ENCODE peak calls at places on chromosome 1, in seven cellular contexts. One of them, this sample, is unnamed.

GRCh38 chr1:223229756-223230155 is 86.7 kb upstream of the TLR5 start:
- DNase-seq in hypothalamus: no peak
- DNase-seq in AML-193: no peak
- DNase-seq in stimulated activated CD4-positive, alpha-beta T cell treated with anti-CD3 and anti-CD28 coated beads, Interleukin-12 subunit alpha, Interleukin-12 subunit beta, amount 100 ng/mL, for 4 hours: no peak
- DNase-seq in M059J: peak
- DNase-seq in NCI-H146: no peak
- DNase-seq in posterior cingulate gyrus: no peak
- DNase-seq in this sample: no peak

GRCh38 chr1:11109361-11109760 is 9.7 kb upstream of the EXOSC10 start:
- DNase-seq in M059J: no peak
- DNase-seq in NCI-H146: no peak
- DNase-seq in AML-193: no peak
- DNase-seq in stimulated activated CD4-positive, alpha-beta T cell treated with anti-CD3 and anti-CD28 coated beads, Interleukin-12 subunit alpha, Interleukin-12 subunit beta, amount 100 ng/mL, for 4 hours: no peak
- DNase-seq in hypothalamus: no peak
- DNase-seq in posterior cingulate gyrus: no peak
- DNase-seq in this sample: peak

GRCh38 chr1:63453232-63453631 is 69.8 kb downstream of the ITGB3BP start:
- DNase-seq in M059J: no peak
- DNase-seq in NCI-H146: no peak
- DNase-seq in posterior cingulate gyrus: no peak
- DNase-seq in stimulated activated CD4-positive, alpha-beta T cell treated with anti-CD3 and anti-CD28 coated beads, Interleukin-12 subunit alpha, Interleukin-12 subunit beta, amount 100 ng/mL, for 4 hours: no peak
- DNase-seq in AML-193: no peak
- DNase-seq in hypothalamus: no peak
- DNase-seq in this sample: no peak

GRCh38 chr1:221643404-221644175 is 98.3 kb downstream of the DUSP10 start:
- DNase-seq in NCI-H146: no peak
- DNase-seq in stimulated activated CD4-positive, alpha-beta T cell treated with anti-CD3 and anti-CD28 coated beads, Interleukin-12 subunit alpha, Interleukin-12 subunit beta, amount 100 ng/mL, for 4 hours: no peak
- DNase-seq in M059J: no peak
- DNase-seq in AML-193: no peak
- DNase-seq in hypothalamus: no peak
- DNase-seq in posterior cingulate gyrus: no peak
- DNase-seq in this sample: no peak

GRCh38 chr1:219188331-219188803 is 14.7 kb downstream of the LYPLAL1 start:
- DNase-seq in M059J: peak
- DNase-seq in stimulated activated CD4-positive, alpha-beta T cell treated with anti-CD3 and anti-CD28 coated beads, Interleukin-12 subunit alpha, Interleukin-12 subunit beta, amount 100 ng/mL, for 4 hours: no peak
- DNase-seq in NCI-H146: no peak
- DNase-seq in hypothalamus: no peak
- DNase-seq in posterior cingulate gyrus: no peak
- DNase-seq in AML-193: peak
- DNase-seq in this sample: no peak

GRCh38 chr1:169368406-169368769 is 393 bp downstream of the BLZF1 start:
- DNase-seq in posterior cingulate gyrus: no peak
- DNase-seq in NCI-H146: peak
- DNase-seq in stimulated activated CD4-positive, alpha-beta T cell treated with anti-CD3 and anti-CD28 coated beads, Interleukin-12 subunit alpha, Interleukin-12 subunit beta, amount 100 ng/mL, for 4 hours: peak
- DNase-seq in M059J: no peak
- DNase-seq in hypothalamus: no peak
- DNase-seq in AML-193: no peak
- DNase-seq in this sample: no peak

GRCh38 chr1:75954594-75954993 is 22.4 kb upstream of the ASB17 start:
- DNase-seq in stimulated activated CD4-positive, alpha-beta T cell treated with anti-CD3 and anti-CD28 coated beads, Interleukin-12 subunit alpha, Interleukin-12 subunit beta, amount 100 ng/mL, for 4 hours: no peak
- DNase-seq in M059J: peak
- DNase-seq in NCI-H146: no peak
- DNase-seq in hypothalamus: no peak
- DNase-seq in posterior cingulate gyrus: no peak
- DNase-seq in AML-193: peak
- DNase-seq in this sample: no peak

GRCh38 chr1:36561365-36561731 is 78.6 kb upstream of the CSF3R start:
- DNase-seq in posterior cingulate gyrus: peak
- DNase-seq in M059J: no peak
- DNase-seq in NCI-H146: no peak
- DNase-seq in hypothalamus: no peak
- DNase-seq in AML-193: no peak
- DNase-seq in stimulated activated CD4-positive, alpha-beta T cell treated with anti-CD3 and anti-CD28 coated beads, Interleukin-12 subunit alpha, Interleukin-12 subunit beta, amount 100 ng/mL, for 4 hours: no peak
- DNase-seq in this sample: no peak

GRCh38 chr1:24536391-24536840 is 19.5 kb upstream of the NCMAP start:
- DNase-seq in NCI-H146: no peak
- DNase-seq in AML-193: peak
- DNase-seq in M059J: peak
- DNase-seq in hypothalamus: no peak
- DNase-seq in posterior cingulate gyrus: no peak
- DNase-seq in stimulated activated CD4-positive, alpha-beta T cell treated with anti-CD3 and anti-CD28 coated beads, Interleukin-12 subunit alpha, Interleukin-12 subunit beta, amount 100 ng/mL, for 4 hours: peak
- DNase-seq in this sample: no peak

GRCh38 chr1:44036409-44037111 is 5.3 kb upstream of the SLC6A9 start:
- DNase-seq in AML-193: peak
- DNase-seq in NCI-H146: peak
- DNase-seq in hypothalamus: peak
- DNase-seq in posterior cingulate gyrus: peak
- DNase-seq in stimulated activated CD4-positive, alpha-beta T cell treated with anti-CD3 and anti-CD28 coated beads, Interleukin-12 subunit alpha, Interleukin-12 subunit beta, amount 100 ng/mL, for 4 hours: peak
- DNase-seq in M059J: peak
- DNase-seq in this sample: peak

GRCh38 chr1:5637171-5637570 is 355.1 kb downstream of the NPHP4 start:
- DNase-seq in NCI-H146: no peak
- DNase-seq in stimulated activated CD4-positive, alpha-beta T cell treated with anti-CD3 and anti-CD28 coated beads, Interleukin-12 subunit alpha, Interleukin-12 subunit beta, amount 100 ng/mL, for 4 hours: peak
- DNase-seq in posterior cingulate gyrus: no peak
- DNase-seq in AML-193: peak
- DNase-seq in hypothalamus: peak
- DNase-seq in M059J: peak
- DNase-seq in this sample: peak

GRCh38 chr1:95086949-95087533 is 14.3 kb upstream of the ALG14 start:
- DNase-seq in stimulated activated CD4-positive, alpha-beta T cell treated with anti-CD3 and anti-CD28 coated beads, Interleukin-12 subunit alpha, Interleukin-12 subunit beta, amount 100 ng/mL, for 4 hours: no peak
- DNase-seq in posterior cingulate gyrus: no peak
- DNase-seq in NCI-H146: no peak
- DNase-seq in AML-193: no peak
- DNase-seq in M059J: peak
- DNase-seq in hypothalamus: no peak
- DNase-seq in this sample: no peak

GRCh38 chr1:61241411-61241838 is 159.1 kb downstream of the NFIA start:
- DNase-seq in M059J: peak
- DNase-seq in posterior cingulate gyrus: no peak
- DNase-seq in hypothalamus: no peak
- DNase-seq in stimulated activated CD4-positive, alpha-beta T cell treated with anti-CD3 and anti-CD28 coated beads, Interleukin-12 subunit alpha, Interleukin-12 subunit beta, amount 100 ng/mL, for 4 hours: no peak
- DNase-seq in NCI-H146: no peak
- DNase-seq in AML-193: peak
- DNase-seq in this sample: no peak

GRCh38 chr1:119960501-119960900 is 64.2 kb upstream of the ADAM30 start:
- DNase-seq in M059J: peak
- DNase-seq in hypothalamus: no peak
- DNase-seq in stimulated activated CD4-positive, alpha-beta T cell treated with anti-CD3 and anti-CD28 coated beads, Interleukin-12 subunit alpha, Interleukin-12 subunit beta, amount 100 ng/mL, for 4 hours: no peak
- DNase-seq in posterior cingulate gyrus: no peak
- DNase-seq in NCI-H146: no peak
- DNase-seq in AML-193: no peak
- DNase-seq in this sample: no peak

GRCh38 chr1:92486251-92487077 is at the start of gene GFI1:
- DNase-seq in posterior cingulate gyrus: peak
- DNase-seq in hypothalamus: no peak
- DNase-seq in AML-193: peak
- DNase-seq in M059J: peak
- DNase-seq in stimulated activated CD4-positive, alpha-beta T cell treated with anti-CD3 and anti-CD28 coated beads, Interleukin-12 subunit alpha, Interleukin-12 subunit beta, amount 100 ng/mL, for 4 hours: peak
- DNase-seq in NCI-H146: peak
- DNase-seq in this sample: no peak

GRCh38 chr1:234782821-234783220 is 172.8 kb upstream of the IRF2BP2 start:
- DNase-seq in AML-193: no peak
- DNase-seq in hypothalamus: no peak
- DNase-seq in posterior cingulate gyrus: no peak
- DNase-seq in NCI-H146: no peak
- DNase-seq in M059J: no peak
- DNase-seq in stimulated activated CD4-positive, alpha-beta T cell treated with anti-CD3 and anti-CD28 coated beads, Interleukin-12 subunit alpha, Interleukin-12 subunit beta, amount 100 ng/mL, for 4 hours: no peak
- DNase-seq in this sample: no peak

GRCh38 chr1:9691108-9691445 is 39.5 kb downstream of the PIK3CD start:
- DNase-seq in AML-193: no peak
- DNase-seq in posterior cingulate gyrus: no peak
- DNase-seq in hypothalamus: no peak
- DNase-seq in NCI-H146: no peak
- DNase-seq in stimulated activated CD4-positive, alpha-beta T cell treated with anti-CD3 and anti-CD28 coated beads, Interleukin-12 subunit alpha, Interleukin-12 subunit beta, amount 100 ng/mL, for 4 hours: no peak
- DNase-seq in M059J: peak
- DNase-seq in this sample: no peak

GRCh38 chr1:1272341-1273151 is 1.1 kb downstream of the UBE2J2 start:
- DNase-seq in hypothalamus: no peak
- DNase-seq in AML-193: no peak
- DNase-seq in NCI-H146: peak
- DNase-seq in stimulated activated CD4-positive, alpha-beta T cell treated with anti-CD3 and anti-CD28 coated beads, Interleukin-12 subunit alpha, Interleukin-12 subunit beta, amount 100 ng/mL, for 4 hours: no peak
- DNase-seq in M059J: no peak
- DNase-seq in posterior cingulate gyrus: peak
- DNase-seq in this sample: no peak

GRCh38 chr1:198530964-198531363 is 9.5 kb downstream of the ATP6V1G3 start:
- DNase-seq in hypothalamus: no peak
- DNase-seq in M059J: no peak
- DNase-seq in AML-193: no peak
- DNase-seq in posterior cingulate gyrus: no peak
- DNase-seq in stimulated activated CD4-positive, alpha-beta T cell treated with anti-CD3 and anti-CD28 coated beads, Interleukin-12 subunit alpha, Interleukin-12 subunit beta, amount 100 ng/mL, for 4 hours: no peak
- DNase-seq in NCI-H146: peak
- DNase-seq in this sample: no peak

GRCh38 chr1:156062189-156062588 is 1.2 kb downstream of the RAB25 start:
- DNase-seq in hypothalamus: no peak
- DNase-seq in AML-193: no peak
- DNase-seq in M059J: no peak
- DNase-seq in stimulated activated CD4-positive, alpha-beta T cell treated with anti-CD3 and anti-CD28 coated beads, Interleukin-12 subunit alpha, Interleukin-12 subunit beta, amount 100 ng/mL, for 4 hours: no peak
- DNase-seq in NCI-H146: no peak
- DNase-seq in posterior cingulate gyrus: peak
- DNase-seq in this sample: no peak

GRCh38 chr1:11828511-11828910 is 19.1 kb downstream of the NPPA start:
- DNase-seq in stimulated activated CD4-positive, alpha-beta T cell treated with anti-CD3 and anti-CD28 coated beads, Interleukin-12 subunit alpha, Interleukin-12 subunit beta, amount 100 ng/mL, for 4 hours: no peak
- DNase-seq in NCI-H146: no peak
- DNase-seq in AML-193: no peak
- DNase-seq in hypothalamus: no peak
- DNase-seq in posterior cingulate gyrus: peak
- DNase-seq in M059J: no peak
- DNase-seq in this sample: no peak

GRCh38 chr1:31318146-31318545 is 21.3 kb downstream of the ZCCHC17 start:
- DNase-seq in posterior cingulate gyrus: no peak
- DNase-seq in AML-193: no peak
- DNase-seq in stimulated activated CD4-positive, alpha-beta T cell treated with anti-CD3 and anti-CD28 coated beads, Interleukin-12 subunit alpha, Interleukin-12 subunit beta, amount 100 ng/mL, for 4 hours: no peak
- DNase-seq in hypothalamus: no peak
- DNase-seq in M059J: no peak
- DNase-seq in NCI-H146: no peak
- DNase-seq in this sample: no peak

GRCh38 chr1:30920827-30921226 is 12.3 kb upstream of the SDC3 start:
- DNase-seq in NCI-H146: no peak
- DNase-seq in M059J: no peak
- DNase-seq in posterior cingulate gyrus: no peak
- DNase-seq in hypothalamus: no peak
- DNase-seq in stimulated activated CD4-positive, alpha-beta T cell treated with anti-CD3 and anti-CD28 coated beads, Interleukin-12 subunit alpha, Interleukin-12 subunit beta, amount 100 ng/mL, for 4 hours: no peak
- DNase-seq in AML-193: no peak
- DNase-seq in this sample: no peak

GRCh38 chr1:27868556-27868931 is 3.8 kb upstream of the THEMIS2 start:
- DNase-seq in posterior cingulate gyrus: peak
- DNase-seq in M059J: no peak
- DNase-seq in NCI-H146: no peak
- DNase-seq in hypothalamus: no peak
- DNase-seq in stimulated activated CD4-positive, alpha-beta T cell treated with anti-CD3 and anti-CD28 coated beads, Interleukin-12 subunit alpha, Interleukin-12 subunit beta, amount 100 ng/mL, for 4 hours: no peak
- DNase-seq in AML-193: no peak
- DNase-seq in this sample: no peak

GRCh38 chr1:50666849-50667248 is 243.6 kb upstream of the DMRTA2 start:
- DNase-seq in hypothalamus: no peak
- DNase-seq in M059J: no peak
- DNase-seq in NCI-H146: no peak
- DNase-seq in AML-193: no peak
- DNase-seq in stimulated activated CD4-positive, alpha-beta T cell treated with anti-CD3 and anti-CD28 coated beads, Interleukin-12 subunit alpha, Interleukin-12 subunit beta, amount 100 ng/mL, for 4 hours: no peak
- DNase-seq in posterior cingulate gyrus: no peak
- DNase-seq in this sample: no peak

GRCh38 chr1:82632164-82632563 is 831.4 kb downstream of the ADGRL2 start:
- DNase-seq in hypothalamus: no peak
- DNase-seq in stimulated activated CD4-positive, alpha-beta T cell treated with anti-CD3 and anti-CD28 coated beads, Interleukin-12 subunit alpha, Interleukin-12 subunit beta, amount 100 ng/mL, for 4 hours: no peak
- DNase-seq in M059J: peak
- DNase-seq in NCI-H146: no peak
- DNase-seq in AML-193: no peak
- DNase-seq in posterior cingulate gyrus: no peak
- DNase-seq in this sample: no peak

GRCh38 chr1:229339520-229339919 is 3.3 kb downstream of the CCSAP start:
- DNase-seq in M059J: peak
- DNase-seq in stimulated activated CD4-positive, alpha-beta T cell treated with anti-CD3 and anti-CD28 coated beads, Interleukin-12 subunit alpha, Interleukin-12 subunit beta, amount 100 ng/mL, for 4 hours: no peak
- DNase-seq in posterior cingulate gyrus: no peak
- DNase-seq in AML-193: no peak
- DNase-seq in NCI-H146: no peak
- DNase-seq in hypothalamus: no peak
- DNase-seq in this sample: no peak

GRCh38 chr1:48947761-48948537 is 171.3 kb upstream of the BEND5 start:
- DNase-seq in stimulated activated CD4-positive, alpha-beta T cell treated with anti-CD3 and anti-CD28 coated beads, Interleukin-12 subunit alpha, Interleukin-12 subunit beta, amount 100 ng/mL, for 4 hours: no peak
- DNase-seq in hypothalamus: no peak
- DNase-seq in NCI-H146: no peak
- DNase-seq in posterior cingulate gyrus: peak
- DNase-seq in AML-193: no peak
- DNase-seq in M059J: no peak
- DNase-seq in this sample: no peak

GRCh38 chr1:150793231-150793630 is 14.8 kb downstream of the CTSK start:
- DNase-seq in posterior cingulate gyrus: no peak
- DNase-seq in NCI-H146: no peak
- DNase-seq in AML-193: no peak
- DNase-seq in stimulated activated CD4-positive, alpha-beta T cell treated with anti-CD3 and anti-CD28 coated beads, Interleukin-12 subunit alpha, Interleukin-12 subunit beta, amount 100 ng/mL, for 4 hours: no peak
- DNase-seq in hypothalamus: no peak
- DNase-seq in M059J: no peak
- DNase-seq in this sample: no peak

GRCh38 chr1:167432780-167433179 is 85.5 kb downstream of the CD247 start:
- DNase-seq in AML-193: no peak
- DNase-seq in NCI-H146: no peak
- DNase-seq in hypothalamus: no peak
- DNase-seq in stimulated activated CD4-positive, alpha-beta T cell treated with anti-CD3 and anti-CD28 coated beads, Interleukin-12 subunit alpha, Interleukin-12 subunit beta, amount 100 ng/mL, for 4 hours: no peak
- DNase-seq in M059J: no peak
- DNase-seq in posterior cingulate gyrus: peak
- DNase-seq in this sample: no peak

GRCh38 chr1:184296466-184297243 is 90.2 kb upstream of the C1orf21 start:
- DNase-seq in M059J: peak
- DNase-seq in AML-193: peak
- DNase-seq in stimulated activated CD4-positive, alpha-beta T cell treated with anti-CD3 and anti-CD28 coated beads, Interleukin-12 subunit alpha, Interleukin-12 subunit beta, amount 100 ng/mL, for 4 hours: no peak
- DNase-seq in hypothalamus: peak
- DNase-seq in NCI-H146: no peak
- DNase-seq in posterior cingulate gyrus: peak
- DNase-seq in this sample: no peak

GRCh38 chr1:29044010-29044409 is 79.7 kb downstream of the TMEM200B start:
- DNase-seq in AML-193: no peak
- DNase-seq in hypothalamus: no peak
- DNase-seq in NCI-H146: no peak
- DNase-seq in posterior cingulate gyrus: no peak
- DNase-seq in stimulated activated CD4-positive, alpha-beta T cell treated with anti-CD3 and anti-CD28 coated beads, Interleukin-12 subunit alpha, Interleukin-12 subunit beta, amount 100 ng/mL, for 4 hours: no peak
- DNase-seq in M059J: no peak
- DNase-seq in this sample: no peak

GRCh38 chr1:109863699-109864062 is 47.0 kb upstream of the CSF1 start:
- DNase-seq in M059J: no peak
- DNase-seq in stimulated activated CD4-positive, alpha-beta T cell treated with anti-CD3 and anti-CD28 coated beads, Interleukin-12 subunit alpha, Interleukin-12 subunit beta, amount 100 ng/mL, for 4 hours: no peak
- DNase-seq in AML-193: no peak
- DNase-seq in hypothalamus: no peak
- DNase-seq in posterior cingulate gyrus: no peak
- DNase-seq in NCI-H146: no peak
- DNase-seq in this sample: no peak

GRCh38 chr1:102103645-102104044 is 106.9 kb upstream of the OLFM3 start:
- DNase-seq in AML-193: no peak
- DNase-seq in stimulated activated CD4-positive, alpha-beta T cell treated with anti-CD3 and anti-CD28 coated beads, Interleukin-12 subunit alpha, Interleukin-12 subunit beta, amount 100 ng/mL, for 4 hours: no peak
- DNase-seq in hypothalamus: no peak
- DNase-seq in NCI-H146: no peak
- DNase-seq in posterior cingulate gyrus: no peak
- DNase-seq in M059J: no peak
- DNase-seq in this sample: no peak

GRCh38 chr1:169550294-169550693 is 36.0 kb downstream of the F5 start:
- DNase-seq in posterior cingulate gyrus: no peak
- DNase-seq in stimulated activated CD4-positive, alpha-beta T cell treated with anti-CD3 and anti-CD28 coated beads, Interleukin-12 subunit alpha, Interleukin-12 subunit beta, amount 100 ng/mL, for 4 hours: no peak
- DNase-seq in NCI-H146: peak
- DNase-seq in AML-193: peak
- DNase-seq in M059J: peak
- DNase-seq in hypothalamus: no peak
- DNase-seq in this sample: no peak

This sample was measured in nucleus accumbens.